ENCODE peak calls at places on chromosomes 3 and 15, in five cellular contexts. Q, J, F, T and P are unnamed samples.
A peak's percentile ranks its signal among the peaks of the same experiment; 100 is the strongest.

GRCh38 chr3:134607054-134608022 is 43.5 kb downstream of the KY start:
- DNase-seq in Q (no peak), J (no peak), F (no peak), T (no peak), P (no peak)

GRCh38 chr3:191138937-191139336 is 60.1 kb upstream of the OSTN start:
- DNase-seq in Q (no peak), J (no peak), F (no peak), T (no peak), P (no peak)

GRCh38 chr15:66254364-66255292 is 1.1 kb upstream of the MEGF11 start:
- DNase-seq in Q (no peak), J (no peak), F (no peak), T (no peak), P (no peak)

GRCh38 chr3:64067510-64068346 is 44.4 kb upstream of the PSMD6 start:
- DNase-seq in Q (no peak), J (no peak), F (no peak), T (no peak), P (no peak)

GRCh38 chr15:71691700-71692417 is 118.5 kb upstream of the NR2E3 start:
- DNase-seq in Q (peak; percentile 32), J (no peak), F (no peak), T (no peak), P (no peak)

GRCh38 chr3:56119575-56120349 is 348.5 kb downstream of the ERC2 start:
- DNase-seq in Q (peak; percentile 11), J (no peak), F (no peak), T (no peak), P (no peak)

GRCh38 chr3:105284876-105285275 is 81.8 kb upstream of the ALCAM start:
- DNase-seq in Q (no peak), J (no peak), F (no peak), T (no peak), P (no peak)

GRCh38 chr15:92277776-92278175 is 115.9 kb upstream of the ST8SIA2 start:
- DNase-seq in Q (no peak), J (no peak), F (peak; percentile 13), T (no peak), P (no peak)

GRCh38 chr3:149023951-149024350 is 32.6 kb downstream of the GYG1 start:
- DNase-seq in Q (no peak), J (no peak), F (no peak), T (no peak), P (no peak)

GRCh38 chr15:87609909-87610308 is 646.6 kb downstream of the NTRK3 start:
- DNase-seq in Q (no peak), J (no peak), F (no peak), T (no peak), P (no peak)

GRCh38 chr15:29103825-29104565 is 165.6 kb downstream of the NSMCE3 start:
- DNase-seq in Q (peak; percentile 59), J (no peak), F (no peak), T (peak; percentile 32), P (peak; percentile 20)